ENCODE peak calls at places on chromosomes 5 and 9, in seven cellular contexts. One of them, this sample, is unnamed.

GRCh38 chr5:139828207-139828895 is 32.7 kb downstream of the PSD2 start:
- DNase-seq in heart right ventricle: no peak
- DNase-seq in esophagus squamous epithelium: no peak
- DNase-seq in bronchial epithelial cell: no peak
- DNase-seq in transverse colon: no peak
- DNase-seq in IMR-90: no peak
- DNase-seq in body of pancreas: no peak
- DNase-seq in this sample: no peak

GRCh38 chr5:65483474-65484346 is 2.0 kb upstream of the ADAMTS6 start:
- DNase-seq in heart right ventricle: no peak
- DNase-seq in esophagus squamous epithelium: no peak
- DNase-seq in bronchial epithelial cell: peak
- DNase-seq in transverse colon: no peak
- DNase-seq in IMR-90: peak
- DNase-seq in body of pancreas: no peak
- DNase-seq in this sample: no peak

GRCh38 chr5:1745806-1746370 is 53.7 kb downstream of the MRPL36 start:
- DNase-seq in heart right ventricle: no peak
- DNase-seq in esophagus squamous epithelium: no peak
- DNase-seq in bronchial epithelial cell: no peak
- DNase-seq in transverse colon: peak
- DNase-seq in IMR-90: no peak
- DNase-seq in body of pancreas: peak
- DNase-seq in this sample: no peak

GRCh38 chr9:135075234-135076142 is 12.0 kb upstream of the OLFM1 start:
- DNase-seq in heart right ventricle: peak
- DNase-seq in esophagus squamous epithelium: no peak
- DNase-seq in bronchial epithelial cell: no peak
- DNase-seq in transverse colon: peak
- DNase-seq in IMR-90: no peak
- DNase-seq in body of pancreas: peak
- DNase-seq in this sample: peak

GRCh38 chr9:96135071-96135825 is 166.7 kb downstream of the HSD17B3 start:
- DNase-seq in heart right ventricle: no peak
- DNase-seq in esophagus squamous epithelium: no peak
- DNase-seq in bronchial epithelial cell: no peak
- DNase-seq in transverse colon: no peak
- DNase-seq in IMR-90: peak
- DNase-seq in body of pancreas: no peak
- DNase-seq in this sample: no peak

GRCh38 chr9:130368631-130369103 is 76.1 kb upstream of the ASS1 start:
- DNase-seq in heart right ventricle: no peak
- DNase-seq in esophagus squamous epithelium: no peak
- DNase-seq in bronchial epithelial cell: peak
- DNase-seq in transverse colon: no peak
- DNase-seq in IMR-90: no peak
- DNase-seq in body of pancreas: no peak
- DNase-seq in this sample: no peak

GRCh38 chr5:91109634-91110033 is 273.5 kb downstream of the ARRDC3 start:
- DNase-seq in heart right ventricle: no peak
- DNase-seq in esophagus squamous epithelium: no peak
- DNase-seq in bronchial epithelial cell: no peak
- DNase-seq in transverse colon: no peak
- DNase-seq in IMR-90: no peak
- DNase-seq in body of pancreas: no peak
- DNase-seq in this sample: no peak

GRCh38 chr5:151078490-151079262 is 2.2 kb downstream of the TNIP1 start:
- DNase-seq in heart right ventricle: no peak
- DNase-seq in esophagus squamous epithelium: no peak
- DNase-seq in bronchial epithelial cell: no peak
- DNase-seq in transverse colon: peak
- DNase-seq in IMR-90: no peak
- DNase-seq in body of pancreas: peak
- DNase-seq in this sample: peak

GRCh38 chr5:134328619-134329018 is 38.4 kb downstream of the CDKL3 start:
- DNase-seq in heart right ventricle: no peak
- DNase-seq in esophagus squamous epithelium: no peak
- DNase-seq in bronchial epithelial cell: no peak
- DNase-seq in transverse colon: no peak
- DNase-seq in IMR-90: no peak
- DNase-seq in body of pancreas: no peak
- DNase-seq in this sample: no peak

GRCh38 chr5:33049298-33049697 is 338.2 kb downstream of the NPR3 start:
- DNase-seq in heart right ventricle: no peak
- DNase-seq in esophagus squamous epithelium: no peak
- DNase-seq in bronchial epithelial cell: peak
- DNase-seq in transverse colon: no peak
- DNase-seq in IMR-90: no peak
- DNase-seq in body of pancreas: no peak
- DNase-seq in this sample: no peak

GRCh38 chr5:170573660-170574059 is 69.8 kb downstream of the KCNIP1 start:
- DNase-seq in heart right ventricle: no peak
- DNase-seq in esophagus squamous epithelium: no peak
- DNase-seq in bronchial epithelial cell: no peak
- DNase-seq in transverse colon: no peak
- DNase-seq in IMR-90: no peak
- DNase-seq in body of pancreas: no peak
- DNase-seq in this sample: no peak

GRCh38 chr5:21615195-21615765 is 1237.9 kb downstream of the CDH12 start:
- DNase-seq in heart right ventricle: no peak
- DNase-seq in esophagus squamous epithelium: no peak
- DNase-seq in bronchial epithelial cell: no peak
- DNase-seq in transverse colon: no peak
- DNase-seq in IMR-90: no peak
- DNase-seq in body of pancreas: no peak
- DNase-seq in this sample: no peak

GRCh38 chr9:132970306-132971062 is 8.0 kb upstream of the GFI1B start:
- DNase-seq in heart right ventricle: no peak
- DNase-seq in esophagus squamous epithelium: no peak
- DNase-seq in bronchial epithelial cell: no peak
- DNase-seq in transverse colon: no peak
- DNase-seq in IMR-90: no peak
- DNase-seq in body of pancreas: no peak
- DNase-seq in this sample: no peak

GRCh38 chr9:17004500-17004899 is 130.3 kb upstream of the CNTLN start:
- DNase-seq in heart right ventricle: no peak
- DNase-seq in esophagus squamous epithelium: no peak
- DNase-seq in bronchial epithelial cell: no peak
- DNase-seq in transverse colon: no peak
- DNase-seq in IMR-90: peak
- DNase-seq in body of pancreas: no peak
- DNase-seq in this sample: no peak

GRCh38 chr9:35662437-35662836 is 2.6 kb downstream of the ARHGEF39 start:
- DNase-seq in heart right ventricle: no peak
- DNase-seq in esophagus squamous epithelium: no peak
- DNase-seq in bronchial epithelial cell: no peak
- DNase-seq in transverse colon: no peak
- DNase-seq in IMR-90: no peak
- DNase-seq in body of pancreas: no peak
- DNase-seq in this sample: no peak

GRCh38 chr9:35666045-35666444 is 1.1 kb upstream of the ARHGEF39 start:
- DNase-seq in heart right ventricle: no peak
- DNase-seq in esophagus squamous epithelium: no peak
- DNase-seq in bronchial epithelial cell: no peak
- DNase-seq in transverse colon: no peak
- DNase-seq in IMR-90: no peak
- DNase-seq in body of pancreas: no peak
- DNase-seq in this sample: no peak

GRCh38 chr9:35666547-35666946 is 1.6 kb upstream of the ARHGEF39 start:
- DNase-seq in heart right ventricle: no peak
- DNase-seq in esophagus squamous epithelium: no peak
- DNase-seq in bronchial epithelial cell: no peak
- DNase-seq in transverse colon: no peak
- DNase-seq in IMR-90: no peak
- DNase-seq in body of pancreas: no peak
- DNase-seq in this sample: no peak

GRCh38 chr9:35665471-35665818 is 450 bp upstream of the ARHGEF39 start:
- DNase-seq in heart right ventricle: no peak
- DNase-seq in esophagus squamous epithelium: no peak
- DNase-seq in bronchial epithelial cell: no peak
- DNase-seq in transverse colon: no peak
- DNase-seq in IMR-90: no peak
- DNase-seq in body of pancreas: no peak
- DNase-seq in this sample: no peak

DNA sequence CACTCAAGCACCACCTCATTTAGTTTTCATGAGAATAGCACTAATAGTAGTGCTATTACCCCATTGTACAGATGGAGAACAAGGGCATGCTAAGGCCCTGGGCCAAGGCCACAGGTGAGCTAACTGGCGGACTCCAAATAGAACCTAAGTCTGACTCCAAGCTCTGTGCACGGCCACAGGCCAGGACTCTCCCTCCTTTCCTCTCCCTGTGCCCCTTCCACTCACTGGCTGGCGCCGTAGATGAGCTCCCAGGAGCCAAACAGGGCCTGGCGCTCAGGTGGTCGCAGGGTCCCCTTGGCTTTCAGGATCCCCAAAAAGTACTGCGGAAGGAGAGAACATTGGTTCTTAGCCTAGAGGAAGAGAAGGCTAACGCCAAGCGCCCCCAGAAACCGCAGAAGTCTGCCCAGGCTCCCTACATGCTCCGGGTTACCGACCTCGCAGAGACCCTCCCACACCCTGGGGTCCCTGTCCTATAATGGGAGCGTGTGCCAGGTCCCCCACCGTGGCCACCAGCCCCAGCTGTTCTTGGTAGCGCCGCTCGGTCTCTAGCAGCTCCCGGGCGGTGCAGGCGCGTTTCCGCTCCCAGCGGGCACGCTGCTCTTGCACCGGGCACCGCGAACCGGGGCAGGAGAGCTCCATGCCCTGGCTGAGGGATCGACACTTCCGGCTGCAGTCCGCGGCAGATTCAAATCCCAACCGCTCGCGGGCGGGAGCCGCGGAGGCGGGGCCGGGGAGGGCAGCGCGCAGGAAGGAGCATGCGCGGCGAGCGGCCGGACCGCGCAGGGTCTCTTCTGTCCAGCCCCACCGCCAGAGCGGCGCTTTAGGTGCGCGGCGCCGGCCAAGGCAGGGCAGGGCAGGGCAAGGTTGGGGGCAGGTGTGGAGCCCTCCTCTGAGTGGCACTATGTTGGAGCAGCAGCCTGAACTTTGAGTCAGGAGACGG is at the start of gene ARHGEF39:
- DNase-seq in heart right ventricle: peak
- DNase-seq in esophagus squamous epithelium: no peak
- DNase-seq in bronchial epithelial cell: peak
- DNase-seq in transverse colon: peak
- DNase-seq in IMR-90: peak
- DNase-seq in body of pancreas: peak
- DNase-seq in this sample: peak
- TF ChIP-seq CTCF in heart right ventricle: peak
- TF ChIP-seq CTCF in esophagus squamous epithelium: peak
- TF ChIP-seq CTCF in bronchial epithelial cell: no peak
- TF ChIP-seq CTCF in transverse colon: no peak
- TF ChIP-seq CTCF in IMR-90: peak
- TF ChIP-seq CTCF in body of pancreas: peak
- TF ChIP-seq CTCF in this sample: no peak

GRCh38 chr9:33682551-33682950 is 112.8 kb upstream of the PRSS3 start:
- DNase-seq in heart right ventricle: no peak
- DNase-seq in esophagus squamous epithelium: no peak
- DNase-seq in bronchial epithelial cell: no peak
- DNase-seq in transverse colon: no peak
- DNase-seq in IMR-90: no peak
- DNase-seq in body of pancreas: no peak
- DNase-seq in this sample: no peak
- TF ChIP-seq CTCF in heart right ventricle: no peak
- TF ChIP-seq CTCF in esophagus squamous epithelium: no peak
- TF ChIP-seq CTCF in bronchial epithelial cell: no peak
- TF ChIP-seq CTCF in transverse colon: no peak
- TF ChIP-seq CTCF in IMR-90: no peak
- TF ChIP-seq CTCF in body of pancreas: no peak
- TF ChIP-seq CTCF in this sample: no peak

GRCh38 chr5:153905214-153905613 is 133.5 kb downstream of the FAM114A2 start:
- DNase-seq in heart right ventricle: no peak
- DNase-seq in esophagus squamous epithelium: no peak
- DNase-seq in bronchial epithelial cell: no peak
- DNase-seq in transverse colon: no peak
- DNase-seq in IMR-90: no peak
- DNase-seq in body of pancreas: no peak
- DNase-seq in this sample: no peak
- TF ChIP-seq CTCF in heart right ventricle: peak
- TF ChIP-seq CTCF in esophagus squamous epithelium: no peak
- TF ChIP-seq CTCF in bronchial epithelial cell: no peak
- TF ChIP-seq CTCF in transverse colon: no peak
- TF ChIP-seq CTCF in IMR-90: peak
- TF ChIP-seq CTCF in body of pancreas: no peak
- TF ChIP-seq CTCF in this sample: no peak

GRCh38 chr5:81854915-81855314 is 104.0 kb upstream of the SSBP2 start:
- DNase-seq in heart right ventricle: no peak
- DNase-seq in esophagus squamous epithelium: no peak
- DNase-seq in bronchial epithelial cell: peak
- DNase-seq in transverse colon: no peak
- DNase-seq in IMR-90: no peak
- DNase-seq in body of pancreas: no peak
- DNase-seq in this sample: no peak

GRCh38 chr5:81853005-81853357 is 102.1 kb upstream of the SSBP2 start:
- DNase-seq in heart right ventricle: no peak
- DNase-seq in esophagus squamous epithelium: no peak
- DNase-seq in bronchial epithelial cell: no peak
- DNase-seq in transverse colon: no peak
- DNase-seq in IMR-90: no peak
- DNase-seq in body of pancreas: no peak
- DNase-seq in this sample: no peak

GRCh38 chr5:81852277-81853004 is 101.5 kb upstream of the SSBP2 start:
- DNase-seq in heart right ventricle: peak
- DNase-seq in esophagus squamous epithelium: no peak
- DNase-seq in bronchial epithelial cell: no peak
- DNase-seq in transverse colon: peak
- DNase-seq in IMR-90: peak
- DNase-seq in body of pancreas: peak
- DNase-seq in this sample: no peak

GRCh38 chr5:81855576-81855975 is 104.7 kb upstream of the SSBP2 start:
- DNase-seq in heart right ventricle: no peak
- DNase-seq in esophagus squamous epithelium: no peak
- DNase-seq in bronchial epithelial cell: peak
- DNase-seq in transverse colon: no peak
- DNase-seq in IMR-90: no peak
- DNase-seq in body of pancreas: no peak
- DNase-seq in this sample: no peak

DNA sequence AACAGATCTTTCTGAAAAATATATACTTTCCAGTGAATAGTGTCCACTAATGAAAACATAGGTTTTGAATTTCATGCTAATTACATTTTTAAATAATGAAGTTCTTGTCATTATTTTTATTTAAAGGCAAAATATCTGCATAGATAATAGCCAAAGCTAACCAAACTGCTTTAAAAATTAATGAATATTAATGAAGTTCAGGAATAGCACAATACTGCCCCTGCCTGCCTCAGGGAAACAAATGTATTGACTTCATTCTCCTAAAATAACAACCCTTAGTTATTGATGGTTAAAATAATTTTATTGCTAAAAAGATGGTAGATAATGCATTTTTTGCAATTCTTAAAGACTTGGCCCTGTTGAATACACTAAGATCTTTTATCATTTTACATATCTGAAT is 103.6 kb upstream of the SSBP2 start:
- DNase-seq in heart right ventricle: no peak
- DNase-seq in esophagus squamous epithelium: no peak
- DNase-seq in bronchial epithelial cell: no peak
- DNase-seq in transverse colon: no peak
- DNase-seq in IMR-90: no peak
- DNase-seq in body of pancreas: no peak
- DNase-seq in this sample: no peak
- TF ChIP-seq CTCF in heart right ventricle: peak
- TF ChIP-seq CTCF in esophagus squamous epithelium: no peak
- TF ChIP-seq CTCF in bronchial epithelial cell: no peak
- TF ChIP-seq CTCF in transverse colon: peak
- TF ChIP-seq CTCF in IMR-90: no peak
- TF ChIP-seq CTCF in body of pancreas: no peak
- TF ChIP-seq CTCF in this sample: peak

This sample was measured in Calu3.